ENCODE peak calls at places on chromosomes 4 and X, in seven cellular contexts. E, F, Y, M, W, R and K are unnamed samples.

GRCh38 chr4:130238121-130238520 is 1142.2 kb downstream of the C4orf33 start:
- DNase-seq in E (peak; percentile 53), F (no peak), Y (no peak), M (no peak), W (no peak), R (no peak), K (no peak)

GRCh38 chr4:106365613-106366012 is 3.0 kb downstream of the GIMD1 start:
- DNase-seq in E (peak; percentile 94), F (no peak), Y (no peak), M (peak; percentile 80), W (no peak), R (no peak), K (no peak)

GRCh38 chr4:114108869-114109268 is 129.4 kb upstream of the ARSJ start:
- DNase-seq in E (peak; percentile 69), F (no peak), Y (no peak), M (peak; percentile 67), W (no peak), R (no peak), K (no peak)

GRCh38 chrX:1392376-1393130 is 640 bp upstream of the SLC25A6 start:
- DNase-seq in E (peak; percentile 76), F (no peak), Y (no peak), M (peak; percentile 68), W (peak; percentile 42), R (no peak), K (no peak)

GRCh38 chr4:137896221-137896737 is 345.9 kb downstream of the SLC7A11 start:
- DNase-seq in E (peak; percentile 53), F (no peak), Y (no peak), M (no peak), W (no peak), R (no peak), K (no peak)

GRCh38 chrX:136097871-136098805 is 49.2 kb upstream of the FHL1 start:
- DNase-seq in E (no peak), F (peak; percentile 80), Y (no peak), M (no peak), W (no peak), R (no peak), K (no peak)

GRCh38 chr4:106034205-106034604 is 138.9 kb downstream of the NPNT start:
- DNase-seq in E (peak; percentile 31), F (no peak), Y (no peak), M (no peak), W (no peak), R (no peak), K (no peak)

GRCh38 chr4:73976716-73977115 is 5.1 kb downstream of the PF4 start:
- DNase-seq in E (peak; percentile 53), F (no peak), Y (no peak), M (no peak), W (no peak), R (no peak), K (no peak)

GRCh38 chr4:83217721-83218522 is 66.7 kb downstream of the COQ2 start:
- DNase-seq in E (no peak), F (no peak), Y (peak; percentile 68), M (no peak), W (peak; percentile 68), R (no peak), K (no peak)

GRCh38 chrX:16826207-16826606 is 39.9 kb downstream of the TXLNG start:
- DNase-seq in E (peak; percentile 67), F (peak; percentile 24), Y (peak; percentile 20), M (peak; percentile 81), W (no peak), R (no peak), K (no peak)

GRCh38 chrX:152733261-152733975 is at the start of the genes CSAG1 and MAGEA12:
- DNase-seq in E (no peak), F (no peak), Y (no peak), M (no peak), W (no peak), R (no peak), K (no peak)

GRCh38 chr4:30380404-30380998 is 339.7 kb upstream of the PCDH7 start:
- DNase-seq in E (peak; percentile 75), F (peak; percentile 58), Y (peak; percentile 39), M (peak; percentile 66), W (no peak), R (peak; percentile 0), K (peak; percentile 1)

GRCh38 chrX:120000490-120001246 is 57.1 kb upstream of the NKAP start:
- DNase-seq in E (no peak), F (peak; percentile 29), Y (no peak), M (peak; percentile 6), W (no peak), R (no peak), K (no peak)

GRCh38 chr4:16844796-16845586 is 53.5 kb downstream of the LDB2 start:
- DNase-seq in E (peak; percentile 2), F (peak; percentile 13), Y (no peak), M (no peak), W (no peak), R (no peak), K (no peak)

GRCh38 chr4:74039065-74039763 is 725 bp upstream of the CXCL3 start:
- DNase-seq in E (peak; percentile 54), F (no peak), Y (no peak), M (peak; percentile 32), W (no peak), R (no peak), K (no peak)

GRCh38 chr4:8732092-8732491 is 139.5 kb downstream of the CPZ start:
- DNase-seq in E (no peak), F (no peak), Y (no peak), M (no peak), W (no peak), R (no peak), K (no peak)

GRCh38 chrX:27995611-27996010 is 14.4 kb upstream of the DCAF8L1 start:
- DNase-seq in E (no peak), F (no peak), Y (peak; percentile 22), M (no peak), W (no peak), R (no peak), K (no peak)

GRCh38 chr4:174256277-174256713 is 27.2 kb downstream of the FBXO8 start:
- DNase-seq in E (peak; percentile 72), F (no peak), Y (no peak), M (no peak), W (no peak), R (no peak), K (no peak)

GRCh38 chr4:26520728-26521442 is 30.6 kb upstream of the CCKAR start:
- DNase-seq in E (no peak), F (peak; percentile 41), Y (no peak), M (no peak), W (no peak), R (no peak), K (no peak)

GRCh38 chrX:71227370-71228062 is 4.5 kb downstream of the GJB1 start:
- DNase-seq in E (no peak), F (no peak), Y (no peak), M (no peak), W (no peak), R (no peak), K (no peak)

GRCh38 chrX:40088299-40088625 is 9.5 kb downstream of the BCOR start:
- DNase-seq in E (no peak), F (peak; percentile 51), Y (no peak), M (no peak), W (no peak), R (no peak), K (no peak)

GRCh38 chr4:170716868-170717267 is 627.1 kb upstream of the AADAT start:
- DNase-seq in E (peak; percentile 4), F (no peak), Y (no peak), M (no peak), W (no peak), R (no peak), K (no peak)

GRCh38 chr4:152255437-152255836 is 280.5 kb downstream of the FBXW7 start:
- DNase-seq in E (peak; percentile 52), F (no peak), Y (no peak), M (no peak), W (peak; percentile 48), R (no peak), K (no peak)

GRCh38 chrX:11664211-11664888 is 1.4 kb downstream of the ARHGAP6 start:
- DNase-seq in E (peak; percentile 24), F (peak; percentile 46), Y (no peak), M (no peak), W (no peak), R (no peak), K (no peak)

GRCh38 chrX:87805829-87806490 is 288.4 kb downstream of the KLHL4 start:
- DNase-seq in E (peak; percentile 4), F (peak; percentile 38), Y (no peak), M (peak; percentile 1), W (no peak), R (no peak), K (no peak)